ENCODE peak calls at places on chromosomes 4 and X, in ten cellular contexts. M is mammary epithelial cell, O is tibial artery, H is thoracic aorta, V is heart right ventricle, E is GM12878, W is PC-3, A is fibroblast of lung, I is gastrocnemius medialis, N is breast epithelium. B is an unnamed sample.

GRCh38 chrX:50813843-50814661 is at the start of gene SHROOM4:
- DNase-seq in M (peak), O (peak), H (no peak), V (peak), E (no peak), W (no peak), A (peak), I (no peak), N (peak), B (no peak)

GRCh38 chr4:183544109-183544508 is 39.3 kb downstream of the ING2 start:
- DNase-seq in M (peak), O (no peak), H (no peak), V (no peak), E (no peak), W (no peak), A (no peak), I (no peak), N (no peak), B (no peak)

GRCh38 chrX:32871636-32872035 is 339.7 kb downstream of the DMD start:
- DNase-seq in M (peak), O (no peak), H (no peak), V (no peak), E (no peak), W (no peak), A (peak), I (no peak), N (no peak), B (peak)

GRCh38 chr4:150217192-150217591 is 138.9 kb downstream of the DCLK2 start:
- DNase-seq in M (peak), O (no peak), H (no peak), V (no peak), E (no peak), W (peak), A (peak), I (no peak), N (no peak), B (peak)

GRCh38 chrX:54076903-54077302 is 32.6 kb upstream of the PHF8 start:
- DNase-seq in M (peak), O (no peak), H (no peak), V (no peak), E (no peak), W (peak), A (peak), I (no peak), N (no peak), B (peak)

GRCh38 chrX:22999696-23000223 is at the start of gene DDX53:
- DNase-seq in M (no peak), O (no peak), H (no peak), V (no peak), E (no peak), W (no peak), A (no peak), I (no peak), N (no peak), B (no peak)

GRCh38 chrX:110228453-110228852 is 89.4 kb downstream of the AMMECR1 start:
- DNase-seq in M (no peak), O (no peak), H (no peak), V (no peak), E (no peak), W (no peak), A (no peak), I (no peak), N (no peak), B (no peak)

GRCh38 chr4:20538922-20539321 is 161.3 kb upstream of the PACRGL start:
- DNase-seq in M (no peak), O (no peak), H (no peak), V (no peak), E (no peak), W (no peak), A (no peak), I (no peak), N (no peak), B (no peak)

GRCh38 chr4:138190452-138190858 is 51.7 kb downstream of the SLC7A11 start:
- DNase-seq in M (no peak), O (no peak), H (no peak), V (no peak), E (peak), W (no peak), A (no peak), I (no peak), N (no peak), B (no peak)

GRCh38 chrX:43474321-43474720 is 181.8 kb upstream of the MAOA start:
- DNase-seq in M (peak), O (no peak), H (no peak), V (no peak), E (no peak), W (peak), A (no peak), I (no peak), N (no peak), B (peak)

GRCh38 chr4:128328106-128328505 is 40.5 kb upstream of the PGRMC2 start:
- DNase-seq in M (no peak), O (no peak), H (no peak), V (no peak), E (no peak), W (no peak), A (no peak), I (no peak), N (no peak), B (no peak)

GRCh38 chr4:38717604-38718003 is 53.6 kb downstream of the KLF3 start:
- DNase-seq in M (peak), O (no peak), H (no peak), V (no peak), E (no peak), W (no peak), A (peak), I (no peak), N (no peak), B (no peak)

GRCh38 chrX:154014429-154015380 is 5.0 kb downstream of the IRAK1 start:
- DNase-seq in M (no peak), O (no peak), H (no peak), V (no peak), E (no peak), W (no peak), A (no peak), I (no peak), N (no peak), B (no peak)

GRCh38 chr4:117965608-117966007 is 68.7 kb upstream of the NDST3 start:
- DNase-seq in M (no peak), O (no peak), H (no peak), V (no peak), E (no peak), W (no peak), A (no peak), I (no peak), N (no peak), B (no peak)

DNA sequence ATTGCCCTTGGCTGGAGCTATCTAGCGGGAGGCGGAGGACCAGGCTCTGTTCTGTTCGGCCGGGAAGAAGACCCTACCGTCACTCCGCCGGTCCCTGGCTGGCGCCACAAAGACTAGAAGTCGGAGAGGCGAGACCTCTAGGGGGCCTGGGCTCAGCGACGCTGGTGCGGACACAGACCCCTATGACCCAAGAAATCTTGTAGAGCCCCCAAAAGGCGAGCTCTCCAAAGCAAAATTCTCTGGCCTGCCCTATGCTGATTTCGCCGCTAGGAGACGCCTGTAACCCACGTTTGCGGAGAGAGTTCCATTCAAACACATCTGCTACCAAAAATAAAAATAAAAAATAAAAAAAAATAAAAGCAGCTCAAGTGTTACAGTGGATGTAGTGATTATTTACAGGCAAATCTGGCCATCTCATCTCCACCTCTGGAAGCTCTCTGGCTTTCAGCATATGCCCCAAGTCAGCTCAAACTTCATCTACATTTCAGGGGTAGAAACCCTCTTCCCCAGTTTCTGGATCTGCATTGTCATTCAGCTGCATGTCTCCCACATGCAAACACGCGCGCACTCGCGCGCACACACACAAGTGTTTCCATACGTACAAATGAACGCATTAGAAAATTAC is 2.4 kb upstream of the PCDH10 start:
- DNase-seq in M (no peak), O (no peak), H (no peak), V (peak), E (no peak), W (peak), A (peak), I (no peak), N (no peak), B (no peak)
- TF ChIP-seq CTCF in M (peak), O (peak), H (peak), V (peak), E (peak), W (peak), A (peak), I (peak), N (peak), B (peak)

GRCh38 chr4:151428346-151428745 is 19.4 kb downstream of the FHIP1A start:
- DNase-seq in M (no peak), O (no peak), H (no peak), V (no peak), E (no peak), W (peak), A (no peak), I (no peak), N (no peak), B (no peak)

GRCh38 chr4:151429957-151430548 is 21.1 kb downstream of the FHIP1A start:
- DNase-seq in M (no peak), O (no peak), H (no peak), V (no peak), E (no peak), W (peak), A (no peak), I (no peak), N (no peak), B (no peak)

GRCh38 chr4:151430737-151431457 is 21.9 kb downstream of the FHIP1A start:
- DNase-seq in M (peak), O (no peak), H (no peak), V (no peak), E (no peak), W (peak), A (no peak), I (no peak), N (no peak), B (no peak)

GRCh38 chr4:151426513-151426912 is 17.5 kb downstream of the FHIP1A start:
- DNase-seq in M (no peak), O (no peak), H (no peak), V (no peak), E (no peak), W (no peak), A (no peak), I (no peak), N (no peak), B (no peak)

DNA sequence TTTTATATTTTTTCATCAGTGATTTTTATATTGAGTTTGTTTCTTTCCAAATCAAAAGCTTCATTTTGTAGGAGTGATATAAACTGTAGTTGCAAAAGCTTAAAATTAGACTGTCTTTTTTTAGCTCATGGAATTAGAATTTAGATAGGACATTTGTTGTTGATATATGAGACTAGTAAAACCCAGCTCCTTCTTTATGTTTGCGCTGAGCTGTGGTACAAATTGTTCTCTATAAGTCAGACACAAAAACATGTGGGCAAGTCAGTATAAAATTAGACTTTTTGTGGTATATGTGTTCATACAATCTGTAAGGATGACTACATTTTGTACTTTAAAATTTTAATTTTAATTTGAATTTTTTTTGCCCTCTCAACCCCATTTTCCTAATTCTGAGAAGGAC is 18.3 kb downstream of the FHIP1A start:
- DNase-seq in M (no peak), O (no peak), H (no peak), V (no peak), E (no peak), W (no peak), A (no peak), I (no peak), N (no peak), B (no peak)
- H3K27ac ChIP-seq in M (no peak), O (no peak), H (no peak), V (no peak), E (no peak), W (no peak), A (no peak), I (peak), N (no peak), B (no peak)

GRCh38 chr4:7703669-7704068 is 236.0 kb downstream of the AFAP1 start:
- DNase-seq in M (no peak), O (no peak), H (no peak), V (no peak), E (no peak), W (peak), A (no peak), I (no peak), N (no peak), B (no peak)
- TF ChIP-seq CTCF in M (no peak), O (no peak), H (no peak), V (no peak), E (no peak), W (peak), A (no peak), I (no peak), N (no peak), B (no peak)

DNA sequence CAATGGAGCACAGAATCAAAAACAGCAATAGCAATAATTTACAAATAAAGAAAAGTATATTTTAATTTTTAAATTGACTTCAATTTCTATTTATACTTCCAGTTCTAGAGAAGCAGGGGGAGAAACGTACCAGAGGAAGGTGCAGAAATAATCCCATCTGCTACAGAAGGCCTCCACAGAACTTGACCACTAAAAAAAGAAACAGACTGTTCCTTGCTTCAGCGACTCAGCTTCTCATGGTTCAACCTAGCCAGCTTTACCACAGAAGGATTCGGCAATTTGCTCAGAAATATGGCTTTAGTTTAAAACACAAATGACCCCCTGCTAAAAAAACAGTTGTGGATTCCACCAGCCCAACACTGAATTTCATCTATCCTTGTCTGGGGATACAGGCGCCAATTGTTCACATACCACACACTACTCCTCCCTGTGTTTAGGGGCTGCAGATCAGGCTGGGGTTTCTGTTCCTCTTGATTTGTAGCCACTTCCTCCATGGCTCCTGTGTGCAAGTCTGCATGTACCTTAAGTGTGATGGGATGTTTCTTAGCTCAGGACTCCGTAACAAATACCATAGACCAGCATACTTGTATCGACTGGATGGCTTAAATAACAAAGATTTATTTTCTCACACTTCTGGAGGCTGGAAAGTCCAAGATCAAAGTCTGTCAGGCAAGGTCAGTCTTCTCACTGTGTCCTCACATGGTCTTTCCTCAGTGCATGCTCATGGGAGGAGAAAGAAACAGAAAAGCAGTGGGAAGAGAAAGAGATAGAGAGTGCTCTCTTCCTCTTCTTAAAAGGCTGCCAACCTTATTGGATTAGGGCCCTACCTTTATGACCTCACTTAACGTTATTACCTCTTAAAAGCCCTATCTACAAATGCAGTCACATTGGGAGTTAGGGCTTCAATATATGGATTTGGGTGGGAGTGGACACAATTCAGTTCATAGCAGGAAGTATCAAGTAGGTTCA is 79.1 kb downstream of the AMOT start:
- DNase-seq in M (no peak), O (no peak), H (no peak), V (no peak), E (peak), W (no peak), A (no peak), I (no peak), N (no peak), B (no peak)
- H3K27ac ChIP-seq in M (no peak), O (no peak), H (no peak), V (no peak), E (peak), W (no peak), A (no peak), I (no peak), N (no peak), B (no peak)

DNA sequence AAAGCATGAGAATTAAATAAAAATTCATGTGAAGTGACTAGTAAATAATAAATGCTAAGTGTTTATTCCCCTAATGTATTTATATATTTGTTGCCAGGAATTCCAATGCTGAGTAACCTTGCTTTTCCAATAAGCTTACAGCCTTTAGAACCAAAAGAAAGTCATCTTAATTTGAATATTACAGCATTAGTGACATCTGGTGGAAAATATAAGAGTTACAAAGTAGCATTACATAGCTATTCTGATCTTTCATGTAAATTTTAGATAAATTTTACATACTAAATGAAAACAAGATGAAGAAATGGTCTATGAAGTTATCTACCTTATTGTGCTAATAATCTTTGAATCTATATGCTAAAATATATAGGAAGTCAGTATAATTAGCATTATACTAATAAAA is 10.4 kb downstream of the MAD2L1 start:
- DNase-seq in M (no peak), O (no peak), H (no peak), V (no peak), E (no peak), W (peak), A (peak), I (no peak), N (no peak), B (no peak)
- TF ChIP-seq CTCF in M (peak), O (peak), H (peak), V (peak), E (no peak), W (peak), A (no peak), I (no peak), N (no peak), B (peak)